ENCODE peak calls at places on chromosomes 5 and 9, in six cellular contexts. X is LHCN-M2; J is mucosa of gallbladder; D is fibroblast of pulmonary artery; P is psoas muscle; L is CD8-positive, alpha-beta memory T cell. E is an unnamed sample.

GRCh38 chr5:158435161-158435616 is 576.2 kb upstream of the CLINT1 start:
- DNase-seq in J (no peak), X (peak), D (no peak), P (no peak), L (peak), E (no peak)

GRCh38 chr5:1108008-1108864 is 3.6 kb downstream of the SLC12A7 start:
- DNase-seq in J (no peak), X (no peak), L (no peak), P (no peak), D (no peak), E (no peak)

GRCh38 chr5:148524721-148525120 is 129.6 kb downstream of the HTR4 start:
- DNase-seq in X (no peak), D (no peak), J (no peak), L (no peak), P (no peak), E (no peak)

GRCh38 chr5:67334383-67334782 is 137.8 kb upstream of the CD180 start:
- DNase-seq in P (no peak), X (no peak), J (no peak), D (no peak), L (no peak), E (no peak)

GRCh38 chr5:167936944-167937627 is 354.4 kb upstream of the WWC1 start:
- DNase-seq in D (no peak), X (no peak), J (no peak), P (no peak), L (no peak), E (no peak)

GRCh38 chr5:141512390-141513020 is 23.6 kb downstream of the PCDHGC5 start:
- DNase-seq in P (peak), J (peak), L (peak), D (peak), X (peak), E (no peak)

GRCh38 chr9:749712-750111 is 91.8 kb upstream of the DMRT1 start:
- DNase-seq in P (no peak), X (peak), D (no peak), J (no peak), L (peak), E (no peak)

GRCh38 chr9:114364123-114364522 is 23.7 kb downstream of the AKNA start:
- DNase-seq in X (peak), J (no peak), D (peak), P (no peak), L (no peak), E (peak)

GRCh38 chr5:171736976-171737848 is 48.4 kb upstream of the SMIM23 start:
- DNase-seq in L (no peak), P (peak), D (no peak), J (no peak), X (no peak), E (no peak)

GRCh38 chr9:127553793-127554192 is 58.3 kb upstream of the STXBP1 start:
- DNase-seq in D (no peak), J (no peak), P (no peak), L (no peak), X (no peak), E (no peak)

GRCh38 chr5:141992349-141992963 is 20.4 kb downstream of the GNPDA1 start:
- DNase-seq in D (peak), X (peak), L (peak), J (peak), P (peak), E (no peak)

GRCh38 chr5:134145061-134145757 is 30.7 kb downstream of the TCF7 start:
- DNase-seq in J (no peak), P (no peak), X (no peak), D (no peak), L (no peak), E (no peak)

GRCh38 chr9:15299374-15299939 is 7.6 kb downstream of the TTC39B start:
- DNase-seq in D (no peak), P (no peak), J (no peak), L (peak), X (no peak), E (no peak)

GRCh38 chr5:111072949-111073682 is 1.6 kb downstream of the TSLP start:
- DNase-seq in P (peak), D (no peak), L (peak), J (peak), X (peak), E (no peak)

GRCh38 chr5:128674837-128675446 is 136.9 kb upstream of the FBN2 start:
- DNase-seq in X (peak), J (peak), L (no peak), D (peak), P (no peak), E (no peak)

GRCh38 chr9:106482733-106483132 is 380.2 kb upstream of the ZNF462 start:
- DNase-seq in J (no peak), D (peak), X (no peak), P (no peak), L (no peak), E (no peak)

GRCh38 chr9:13569706-13570423 is 290.4 kb upstream of the MPDZ start:
- DNase-seq in L (no peak), X (no peak), D (peak), P (no peak), J (no peak), E (no peak)

GRCh38 chr9:22010881-22011625 is 1.9 kb upstream of the CDKN2B start:
- DNase-seq in P (no peak), L (no peak), J (no peak), X (no peak), D (peak), E (no peak)

GRCh38 chr5:175658299-175659145 is 651 bp downstream of the HRH2 start:
- DNase-seq in D (no peak), P (no peak), J (no peak), X (no peak), L (peak), E (no peak)

GRCh38 chr9:13952906-13953305 is 361.0 kb downstream of the NFIB start:
- DNase-seq in D (no peak), X (no peak), J (no peak), L (no peak), P (no peak), E (no peak)

GRCh38 chr9:114153761-114154596 is 1.4 kb upstream of the COL27A1 start:
- DNase-seq in P (peak), J (no peak), D (no peak), L (no peak), X (no peak), E (no peak)

GRCh38 chr5:32436553-32437262 is 7.8 kb downstream of the ZFR start:
- DNase-seq in X (no peak), P (no peak), L (no peak), J (no peak), D (no peak), E (no peak)

GRCh38 chr9:137461663-137462395 is 2.7 kb upstream of the NSMF start:
- DNase-seq in J (no peak), P (peak), D (peak), L (peak), X (no peak), E (no peak)

GRCh38 chr9:89872913-89873707 is 268.3 kb downstream of the GADD45G start:
- DNase-seq in P (peak), D (no peak), J (no peak), X (no peak), L (no peak), E (no peak)

GRCh38 chr9:127575875-127576778 is 36.0 kb upstream of the STXBP1 start:
- DNase-seq in J (peak), D (no peak), P (no peak), L (no peak), X (no peak), E (no peak)

GRCh38 chr9:16552252-16552651 is 318.2 kb downstream of the BNC2 start:
- DNase-seq in D (no peak), J (no peak), L (no peak), X (no peak), P (no peak), E (no peak)

GRCh38 chr9:135179976-135180375 is 92.5 kb downstream of the OLFM1 start:
- DNase-seq in J (no peak), D (no peak), P (no peak), L (no peak), X (no peak), E (no peak)

GRCh38 chr9:123607479-123607878 is 251.5 kb downstream of the CRB2 start:
- DNase-seq in D (no peak), X (no peak), P (no peak), J (no peak), L (no peak), E (no peak)

GRCh38 chr5:158614951-158615350 is 484.8 kb downstream of the EBF1 start:
- DNase-seq in J (no peak), L (no peak), P (no peak), D (no peak), X (peak), E (no peak)

GRCh38 chr5:58816181-58816731 is 233.4 kb downstream of the RAB3C start:
- DNase-seq in P (no peak), J (no peak), D (no peak), L (no peak), X (no peak), E (no peak)

GRCh38 chr5:160787247-160787646 is 64.8 kb downstream of the ATP10B start:
- DNase-seq in L (no peak), X (no peak), D (peak), J (peak), P (no peak), E (no peak)

GRCh38 chr5:170121321-170121720 is 15.6 kb downstream of the FOXI1 start:
- DNase-seq in P (no peak), J (no peak), X (peak), D (peak), L (no peak), E (no peak)

GRCh38 chr9:93107151-93107824 is 11.3 kb downstream of the CARD19 start:
- DNase-seq in P (peak), D (no peak), X (no peak), J (no peak), L (no peak), E (no peak)

GRCh38 chr9:1058826-1059225 is 8.7 kb downstream of the DMRT2 start:
- DNase-seq in X (no peak), D (no peak), J (no peak), P (no peak), L (no peak), E (no peak)